ENCODE peak calls at places on chromosomes 11 and 22, in five cellular contexts. F, R, Q, Z and J are unnamed samples.

GRCh38 chr22:22074634-22075381 is 92.2 kb upstream of the TOP3B start:
- DNase-seq in F (no peak), R (no peak), Z (no peak), Q (no peak), J (no peak)

GRCh38 chr22:22919041-22919440 is 31.4 kb downstream of the IGLL5 start:
- DNase-seq in Z (no peak), R (no peak), Q (no peak), F (no peak), J (no peak)

GRCh38 chr11:16773981-16774710 is 35.7 kb downstream of the C11orf58 start:
- DNase-seq in Q (no peak), F (peak), R (no peak), Z (no peak), J (no peak)

GRCh38 chr11:125952973-125953372 is 7.1 kb downstream of the VSIG10L2 start:
- DNase-seq in Z (no peak), F (peak), R (no peak), Q (peak), J (no peak)

GRCh38 chr11:27183672-27184457 is 143.2 kb downstream of the BBOX1 start:
- DNase-seq in Z (peak), R (peak), Q (peak), F (no peak), J (no peak)

GRCh38 chr11:107587306-107587979 is 3.5 kb upstream of the ELMOD1 start:
- DNase-seq in R (no peak), Z (no peak), F (no peak), Q (no peak), J (no peak)

GRCh38 chr11:61694971-61695706 is 14.9 kb downstream of the DAGLA start:
- DNase-seq in F (no peak), R (no peak), Z (no peak), Q (peak), J (no peak)

GRCh38 chr11:122180435-122180834 is 64.4 kb upstream of the BLID start:
- DNase-seq in R (peak), Q (no peak), Z (no peak), F (no peak), J (peak)

GRCh38 chr11:113161671-113162589 is 152.5 kb upstream of the TTC12 start:
- DNase-seq in F (no peak), R (no peak), Q (no peak), Z (no peak), J (no peak)

GRCh38 chr11:117668291-117668690 is 128.7 kb downstream of the DSCAML1 start:
- DNase-seq in R (no peak), F (no peak), Q (no peak), Z (no peak), J (no peak)

GRCh38 chr22:35630387-35630793 is 13.3 kb upstream of the MB start:
- DNase-seq in Q (no peak), F (no peak), R (no peak), Z (no peak), J (no peak)

GRCh38 chr11:36156486-36157150 is 132.6 kb downstream of the COMMD9 start:
- DNase-seq in R (no peak), Z (no peak), Q (no peak), F (no peak), J (no peak)

GRCh38 chr11:1473786-1474185 is 12.8 kb downstream of the MOB2 start:
- DNase-seq in Q (peak), F (no peak), R (no peak), Z (no peak), J (no peak)

GRCh38 chr22:46580940-46581579 is 39.1 kb upstream of the GRAMD4 start:
- DNase-seq in Q (peak), Z (no peak), R (no peak), F (peak), J (no peak)

GRCh38 chr11:115916596-115916995 is 412.4 kb upstream of the CADM1 start:
- DNase-seq in Q (no peak), R (no peak), F (no peak), Z (no peak), J (no peak)

GRCh38 chr11:11798586-11799438 is 43.0 kb upstream of the USP47 start:
- DNase-seq in R (peak), F (peak), Z (peak), Q (peak), J (no peak)

GRCh38 chr11:42025404-42025803 is 566.0 kb upstream of the LRRC4C start:
- DNase-seq in Q (no peak), F (no peak), Z (no peak), R (no peak), J (no peak)

GRCh38 chr11:13030857-13031256 is 21.7 kb downstream of the RASSF10 start:
- DNase-seq in F (no peak), R (no peak), Z (no peak), Q (peak), J (no peak)

GRCh38 chr22:23857606-23858483 is at the start of gene SLC2A11:
- DNase-seq in Q (peak), F (peak), R (peak), Z (peak), J (peak)

GRCh38 chr11:102564110-102564509 is 33.6 kb upstream of the MMP7 start:
- DNase-seq in Z (no peak), Q (no peak), R (no peak), F (no peak), J (no peak)

GRCh38 chr11:90589735-90590134 is 366.9 kb upstream of the CHORDC1 start:
- DNase-seq in Z (no peak), R (no peak), Q (no peak), F (no peak), J (no peak)

GRCh38 chr11:1197886-1198765 is 24.7 kb upstream of the MUC5B start:
- DNase-seq in R (no peak), Z (no peak), Q (peak), F (peak), J (peak)

GRCh38 chr22:45230026-45230845 is 10.5 kb downstream of the KIAA0930 start:
- DNase-seq in Q (peak), F (no peak), R (no peak), Z (no peak), J (no peak)